ENCODE peak calls at places on chromosome 16, in seven cellular contexts. V is mesendoderm, K is ELR, D is neural progenitor cell, E is GOT3, J is skeletal muscle cell, M is progenitor cell of endocrine pancreas. Z is an unnamed sample.

GRCh38 chr16:67663151-67663876 is 2.6 kb downstream of the PARD6A start:
- DNase-seq in V (peak), K (peak), D (peak), E (no peak), J (no peak), M (no peak), Z (no peak)

GRCh38 chr16:56237451-56237930 is 46.2 kb downstream of the GNAO1 start:
- DNase-seq in V (no peak), K (no peak), D (no peak), E (no peak), J (no peak), M (no peak), Z (no peak)

GRCh38 chr16:54477766-54478165 is 191.2 kb upstream of the IRX3 start:
- DNase-seq in V (no peak), K (no peak), D (no peak), E (no peak), J (no peak), M (no peak), Z (no peak)

GRCh38 chr16:85381738-85382592 is 231.2 kb upstream of the GSE1 start:
- DNase-seq in V (peak), K (no peak), D (no peak), E (no peak), J (no peak), M (no peak), Z (no peak)

GRCh38 chr16:90031931-90032663 is 12.8 kb upstream of the DBNDD1 start:
- DNase-seq in V (no peak), K (peak), D (no peak), E (no peak), J (no peak), M (no peak), Z (no peak)

GRCh38 chr16:85393674-85394510 is 219.2 kb upstream of the GSE1 start:
- DNase-seq in V (peak), K (peak), D (peak), E (no peak), J (no peak), M (peak), Z (peak)

GRCh38 chr16:75288181-75288580 is 36.8 kb upstream of the BCAR1 start:
- DNase-seq in V (no peak), K (no peak), D (no peak), E (no peak), J (no peak), M (no peak), Z (peak)

GRCh38 chr16:63228259-63228658 is 1192.0 kb upstream of the CDH8 start:
- DNase-seq in V (no peak), K (no peak), D (no peak), E (no peak), J (no peak), M (no peak), Z (no peak)

GRCh38 chr16:24493859-24494258 is 45.5 kb upstream of the RBBP6 start:
- DNase-seq in V (no peak), K (peak), D (no peak), E (no peak), J (no peak), M (no peak), Z (no peak)

GRCh38 chr16:13231365-13231764 is 330.0 kb downstream of the SHISA9 start:
- DNase-seq in V (peak), K (no peak), D (no peak), E (no peak), J (no peak), M (no peak), Z (no peak)

GRCh38 chr16:50282955-50283631 is 16.7 kb downstream of the ADCY7 start:
- DNase-seq in V (no peak), K (no peak), D (no peak), E (no peak), J (no peak), M (no peak), Z (no peak)

GRCh38 chr16:55225972-55226542 is 97.9 kb upstream of the IRX6 start:
- DNase-seq in V (no peak), K (no peak), D (no peak), E (no peak), J (no peak), M (no peak), Z (no peak)

GRCh38 chr16:81940781-81941560 is 70.3 kb downstream of the SDR42E1 start:
- DNase-seq in V (peak), K (peak), D (peak), E (no peak), J (peak), M (no peak), Z (no peak)

GRCh38 chr16:87926246-87927194 is 9.8 kb downstream of the CA5A start:
- DNase-seq in V (no peak), K (no peak), D (no peak), E (no peak), J (no peak), M (no peak), Z (no peak)

GRCh38 chr16:30113031-30113710 is at the start of gene GDPD3:
- DNase-seq in V (no peak), K (peak), D (peak), E (no peak), J (no peak), M (no peak), Z (no peak)

GRCh38 chr16:53207810-53208752 is 153.3 kb downstream of the CHD9 start:
- DNase-seq in V (peak), K (peak), D (peak), E (no peak), J (peak), M (peak), Z (peak)

GRCh38 chr16:57728336-57729181 is 7.0 kb upstream of the KATNB1 start:
- DNase-seq in V (no peak), K (no peak), D (no peak), E (no peak), J (no peak), M (no peak), Z (no peak)

GRCh38 chr16:54923055-54923473 is 7.6 kb upstream of the IRX5 start:
- DNase-seq in V (no peak), K (no peak), D (no peak), E (no peak), J (no peak), M (no peak), Z (no peak)

GRCh38 chr16:56609463-56609921 is 1.1 kb downstream of the MT2A start:
- DNase-seq in V (no peak), K (peak), D (peak), E (no peak), J (peak), M (no peak), Z (peak)

GRCh38 chr16:22300427-22301071 is 3.3 kb downstream of the POLR3E start:
- DNase-seq in V (peak), K (peak), D (peak), E (no peak), J (no peak), M (no peak), Z (peak)

GRCh38 chr16:54632821-54633220 is 297.8 kb upstream of the IRX5 start:
- DNase-seq in V (no peak), K (no peak), D (no peak), E (no peak), J (no peak), M (no peak), Z (no peak)

GRCh38 chr16:82639666-82640336 is 13.0 kb downstream of the CDH13 start:
- DNase-seq in V (peak), K (peak), D (peak), E (no peak), J (no peak), M (peak), Z (peak)

GRCh38 chr16:62903961-62904502 is 867.8 kb upstream of the CDH8 start:
- DNase-seq in V (no peak), K (no peak), D (no peak), E (no peak), J (no peak), M (no peak), Z (no peak)

GRCh38 chr16:69481901-69482341 is 57.5 kb downstream of the CYB5B start:
- DNase-seq in V (peak), K (no peak), D (no peak), E (no peak), J (peak), M (no peak), Z (no peak)

GRCh38 chr16:719815-720506 is 985 bp upstream of the ANTKMT start:
- DNase-seq in V (no peak), K (peak), D (no peak), E (no peak), J (no peak), M (no peak), Z (no peak)

GRCh38 chr16:86505185-86505898 is 5.0 kb upstream of the FOXF1 start:
- DNase-seq in V (no peak), K (peak), D (peak), E (no peak), J (no peak), M (no peak), Z (no peak)

GRCh38 chr16:31504159-31504558 is 4.0 kb downstream of the RUSF1 start:
- DNase-seq in V (no peak), K (no peak), D (no peak), E (no peak), J (no peak), M (no peak), Z (no peak)

GRCh38 chr16:77850637-77851330 is 62.4 kb downstream of the VAT1L start:
- DNase-seq in V (no peak), K (peak), D (no peak), E (no peak), J (no peak), M (no peak), Z (no peak)

GRCh38 chr16:56617212-56618085 is 8.1 kb upstream of the MT1E start:
- DNase-seq in V (no peak), K (peak), D (peak), E (no peak), J (no peak), M (peak), Z (peak)

GRCh38 chr16:85129846-85130706 is 17.8 kb upstream of the CIBAR2 start:
- DNase-seq in V (no peak), K (no peak), D (no peak), E (no peak), J (no peak), M (no peak), Z (no peak)

GRCh38 chr16:5064915-5065314 is 841 bp downstream of the C16orf89 start:
- DNase-seq in V (no peak), K (no peak), D (no peak), E (no peak), J (no peak), M (no peak), Z (no peak)

GRCh38 chr16:84391151-84391873 is 23.0 kb downstream of the ATP2C2 start:
- DNase-seq in V (no peak), K (no peak), D (no peak), E (no peak), J (no peak), M (no peak), Z (no peak)